ENCODE peak calls at places on chromosomes 11 and 22, in six cellular contexts. One of them, this sample, is unnamed.

GRCh38 chr11:123799438-123799837 is 6.7 kb downstream of the OR6M1 start:
- DNase-seq in progenitor cell of endocrine pancreas: no peak
- DNase-seq in AG04450: no peak
- DNase-seq in MM.1S: no peak
- DNase-seq in neural crest cell: no peak
- DNase-seq in AG10803: no peak
- DNase-seq in this sample: no peak

GRCh38 chr11:9656864-9657263 is 7.0 kb upstream of the SWAP70 start:
- DNase-seq in progenitor cell of endocrine pancreas: no peak
- DNase-seq in AG04450: no peak
- DNase-seq in MM.1S: no peak
- DNase-seq in neural crest cell: no peak
- DNase-seq in AG10803: no peak
- DNase-seq in this sample: no peak

GRCh38 chr11:72584293-72584921 is 89.8 kb downstream of the PDE2A start:
- DNase-seq in progenitor cell of endocrine pancreas: no peak
- DNase-seq in AG04450: no peak
- DNase-seq in MM.1S: no peak
- DNase-seq in neural crest cell: no peak
- DNase-seq in AG10803: peak; percentile 4
- DNase-seq in this sample: peak; percentile 36

GRCh38 chr11:102364991-102365390 is 18.0 kb downstream of the BIRC2 start:
- DNase-seq in progenitor cell of endocrine pancreas: no peak
- DNase-seq in AG04450: no peak
- DNase-seq in MM.1S: no peak
- DNase-seq in neural crest cell: no peak
- DNase-seq in AG10803: no peak
- DNase-seq in this sample: no peak

GRCh38 chr22:40819741-40820140 is 595 bp upstream of the SLC25A17 start:
- DNase-seq in progenitor cell of endocrine pancreas: no peak
- DNase-seq in AG04450: no peak
- DNase-seq in MM.1S: peak; percentile 19
- DNase-seq in neural crest cell: no peak
- DNase-seq in AG10803: peak; percentile 53
- DNase-seq in this sample: no peak

GRCh38 chr11:123174196-123175183 is 20.6 kb downstream of the CLMP start:
- DNase-seq in progenitor cell of endocrine pancreas: no peak
- DNase-seq in AG04450: peak; percentile 96
- DNase-seq in MM.1S: no peak
- DNase-seq in neural crest cell: no peak
- DNase-seq in AG10803: peak; percentile 99
- DNase-seq in this sample: no peak

GRCh38 chr22:36385491-36386350 is 2.0 kb downstream of the MYH9 start:
- DNase-seq in progenitor cell of endocrine pancreas: no peak
- DNase-seq in AG04450: no peak
- DNase-seq in MM.1S: peak; percentile 82
- DNase-seq in neural crest cell: no peak
- DNase-seq in AG10803: peak; percentile 63
- DNase-seq in this sample: no peak

GRCh38 chr11:7577883-7578242 is 64.1 kb downstream of the PPFIBP2 start:
- DNase-seq in progenitor cell of endocrine pancreas: no peak
- DNase-seq in AG04450: no peak
- DNase-seq in MM.1S: peak; percentile 76
- DNase-seq in neural crest cell: no peak
- DNase-seq in AG10803: peak; percentile 55
- DNase-seq in this sample: peak; percentile 34

GRCh38 chr22:29108137-29108536 is 35.3 kb downstream of the KREMEN1 start:
- DNase-seq in progenitor cell of endocrine pancreas: no peak
- DNase-seq in AG04450: no peak
- DNase-seq in MM.1S: no peak
- DNase-seq in neural crest cell: no peak
- DNase-seq in AG10803: peak; percentile 67
- DNase-seq in this sample: no peak

GRCh38 chr22:42343551-42344081 is 73.2 kb upstream of the TCF20 start:
- DNase-seq in progenitor cell of endocrine pancreas: no peak
- DNase-seq in AG04450: no peak
- DNase-seq in MM.1S: no peak
- DNase-seq in neural crest cell: no peak
- DNase-seq in AG10803: no peak
- DNase-seq in this sample: no peak

GRCh38 chr22:29102300-29102699 is 29.5 kb downstream of the KREMEN1 start:
- DNase-seq in progenitor cell of endocrine pancreas: no peak
- DNase-seq in AG04450: no peak
- DNase-seq in MM.1S: no peak
- DNase-seq in neural crest cell: no peak
- DNase-seq in AG10803: no peak
- DNase-seq in this sample: no peak

GRCh38 chr11:67465190-67465522 is 3.9 kb downstream of the TMEM134 start:
- DNase-seq in progenitor cell of endocrine pancreas: no peak
- DNase-seq in AG04450: no peak
- DNase-seq in MM.1S: no peak
- DNase-seq in neural crest cell: no peak
- DNase-seq in AG10803: no peak
- DNase-seq in this sample: no peak

GRCh38 chr22:19800761-19801244 is 40.2 kb downstream of the TBX1 start:
- DNase-seq in progenitor cell of endocrine pancreas: no peak
- DNase-seq in AG04450: no peak
- DNase-seq in MM.1S: no peak
- DNase-seq in neural crest cell: peak; percentile 20
- DNase-seq in AG10803: peak; percentile 51
- DNase-seq in this sample: peak; percentile 70
- TF ChIP-seq CTCF in progenitor cell of endocrine pancreas: peak; percentile 51
- TF ChIP-seq CTCF in AG04450: peak; percentile 51
- TF ChIP-seq CTCF in MM.1S: no peak
- TF ChIP-seq CTCF in neural crest cell: peak; percentile 29
- TF ChIP-seq CTCF in AG10803: peak; percentile 52
- TF ChIP-seq CTCF in this sample: peak; percentile 27

DNA sequence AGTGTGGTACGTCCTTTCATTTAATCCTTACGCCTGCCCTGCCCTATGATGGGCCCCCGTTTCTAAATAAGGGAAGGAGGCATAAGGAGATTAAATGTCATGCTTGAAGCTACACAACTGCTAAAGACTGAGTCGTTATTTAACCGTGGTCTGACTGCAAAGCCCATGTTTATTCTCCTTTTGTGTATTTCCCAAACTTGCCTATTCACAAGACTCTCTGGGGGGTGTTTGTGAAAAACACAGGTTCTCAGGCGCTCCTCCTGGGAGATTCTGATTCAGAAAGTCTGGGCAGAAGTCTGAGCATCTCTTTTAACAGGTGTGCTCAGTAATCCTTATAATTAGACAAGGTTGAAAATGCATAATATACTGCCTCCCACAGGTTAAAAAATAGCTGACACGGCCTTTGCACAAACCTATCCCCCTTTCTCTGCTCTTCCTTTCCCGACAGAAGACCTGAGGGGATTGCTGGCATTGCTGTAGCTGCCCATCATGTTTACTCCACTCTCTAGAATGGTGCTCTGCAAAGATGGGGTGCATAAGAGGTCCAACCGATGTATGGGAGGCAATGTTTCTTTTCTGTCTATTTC is 56.4 kb upstream of the ZBTB44 start:
- DNase-seq in progenitor cell of endocrine pancreas: no peak
- DNase-seq in AG04450: no peak
- DNase-seq in MM.1S: no peak
- DNase-seq in neural crest cell: no peak
- DNase-seq in AG10803: no peak
- DNase-seq in this sample: no peak
- TF ChIP-seq CTCF in progenitor cell of endocrine pancreas: no peak
- TF ChIP-seq CTCF in AG04450: no peak
- TF ChIP-seq CTCF in MM.1S: no peak
- TF ChIP-seq CTCF in neural crest cell: no peak
- TF ChIP-seq CTCF in AG10803: no peak
- TF ChIP-seq CTCF in this sample: no peak

GRCh38 chr11:109040303-109040702 is 375.4 kb downstream of the DDX10 start:
- DNase-seq in progenitor cell of endocrine pancreas: no peak
- DNase-seq in AG04450: no peak
- DNase-seq in MM.1S: no peak
- DNase-seq in neural crest cell: no peak
- DNase-seq in AG10803: no peak
- DNase-seq in this sample: peak; percentile 8
- TF ChIP-seq CTCF in progenitor cell of endocrine pancreas: peak; percentile 14
- TF ChIP-seq CTCF in AG04450: peak; percentile 19
- TF ChIP-seq CTCF in MM.1S: peak; percentile 11
- TF ChIP-seq CTCF in neural crest cell: no peak
- TF ChIP-seq CTCF in AG10803: no peak
- TF ChIP-seq CTCF in this sample: no peak

DNA sequence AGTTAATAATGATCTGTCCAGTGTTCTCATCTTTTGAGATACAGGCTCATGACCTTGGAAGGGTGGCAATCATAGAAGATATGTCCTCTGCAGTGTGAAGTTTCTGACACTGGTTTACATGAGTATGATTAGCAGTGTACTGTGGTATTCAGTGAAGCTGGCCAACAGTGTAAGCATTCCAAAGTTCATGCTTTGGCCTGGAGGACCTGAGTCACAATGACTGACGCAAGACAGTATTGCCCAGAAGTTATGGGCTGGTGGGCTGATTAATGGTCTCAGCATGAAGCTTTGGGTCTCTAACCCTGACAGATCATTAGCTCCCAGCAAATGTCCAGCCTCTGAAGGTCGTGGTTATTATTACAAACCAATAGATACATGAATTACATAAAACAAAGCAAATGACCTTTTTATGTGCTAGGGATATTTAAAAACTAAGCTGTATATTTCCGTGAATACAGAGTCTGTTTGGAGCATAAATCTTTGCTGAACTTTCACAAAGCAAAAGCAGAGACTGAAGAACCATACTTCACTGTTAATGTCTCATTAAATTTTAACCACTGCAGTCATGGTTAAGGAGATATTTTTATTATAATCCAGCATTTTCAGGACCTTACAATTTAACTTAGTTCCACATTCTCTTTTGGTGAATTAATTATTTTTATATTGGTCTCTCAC is 28.3 kb upstream of the USP47 start:
- DNase-seq in progenitor cell of endocrine pancreas: no peak
- DNase-seq in AG04450: peak; percentile 81
- DNase-seq in MM.1S: no peak
- DNase-seq in neural crest cell: no peak
- DNase-seq in AG10803: peak; percentile 96
- DNase-seq in this sample: no peak
- TF ChIP-seq CTCF in progenitor cell of endocrine pancreas: no peak
- TF ChIP-seq CTCF in AG04450: no peak
- TF ChIP-seq CTCF in MM.1S: no peak
- TF ChIP-seq CTCF in neural crest cell: no peak
- TF ChIP-seq CTCF in AG10803: no peak
- TF ChIP-seq CTCF in this sample: no peak

GRCh38 chr11:134048028-134048427 is 20.8 kb upstream of the JAM3 start:
- DNase-seq in progenitor cell of endocrine pancreas: no peak
- DNase-seq in AG04450: no peak
- DNase-seq in MM.1S: no peak
- DNase-seq in neural crest cell: no peak
- DNase-seq in AG10803: no peak
- DNase-seq in this sample: no peak

GRCh38 chr11:134044514-134045284 is 24.2 kb upstream of the JAM3 start:
- DNase-seq in progenitor cell of endocrine pancreas: no peak
- DNase-seq in AG04450: no peak
- DNase-seq in MM.1S: no peak
- DNase-seq in neural crest cell: no peak
- DNase-seq in AG10803: no peak
- DNase-seq in this sample: no peak

GRCh38 chr11:134046681-134047449 is 22.0 kb upstream of the JAM3 start:
- DNase-seq in progenitor cell of endocrine pancreas: no peak
- DNase-seq in AG04450: no peak
- DNase-seq in MM.1S: no peak
- DNase-seq in neural crest cell: no peak
- DNase-seq in AG10803: no peak
- DNase-seq in this sample: no peak

GRCh38 chr11:134047586-134047999 is 21.3 kb upstream of the JAM3 start:
- DNase-seq in progenitor cell of endocrine pancreas: no peak
- DNase-seq in AG04450: peak; percentile 69
- DNase-seq in MM.1S: no peak
- DNase-seq in neural crest cell: no peak
- DNase-seq in AG10803: peak; percentile 94
- DNase-seq in this sample: no peak

DNA sequence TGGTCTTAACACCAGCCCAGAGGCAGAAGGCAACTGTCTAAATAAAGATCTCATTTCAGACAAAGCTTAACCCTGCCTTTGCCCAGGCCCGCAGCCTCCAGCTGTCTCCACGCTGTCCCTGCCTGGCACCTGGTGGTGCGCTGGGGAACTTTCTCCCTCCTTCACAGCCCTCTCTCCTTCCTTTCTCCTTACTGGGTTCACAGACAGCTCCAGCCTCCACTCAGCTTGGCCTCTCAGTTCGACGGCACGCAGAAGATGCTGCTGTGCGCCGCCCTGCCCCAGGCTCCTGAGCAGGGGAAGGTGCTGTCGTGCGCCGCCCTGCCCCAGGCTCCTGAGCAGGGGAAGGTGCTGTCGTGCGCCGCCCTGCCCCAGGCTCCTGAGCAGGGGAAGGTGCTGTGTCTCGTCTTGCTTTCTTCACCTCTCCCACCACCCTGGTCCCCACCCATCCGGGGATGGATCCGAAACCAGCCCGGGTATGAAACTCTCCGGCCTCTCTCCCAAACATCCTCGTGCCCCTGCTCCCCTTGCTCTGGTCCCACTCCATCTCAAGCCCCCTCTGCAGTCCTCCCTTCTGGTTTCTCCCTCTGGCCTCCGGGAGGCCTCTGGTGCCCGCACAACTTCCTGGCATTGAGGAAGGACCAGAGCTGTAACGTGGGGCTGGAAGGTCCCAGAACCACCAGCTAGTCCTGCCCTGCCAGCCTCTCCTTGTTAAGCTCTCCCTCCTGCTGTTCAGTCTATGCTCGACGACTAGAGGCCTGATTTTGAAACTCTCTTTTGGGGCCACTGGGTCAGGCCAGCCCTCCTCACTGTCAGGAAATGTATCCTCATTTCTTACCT is 22.9 kb upstream of the JAM3 start:
- DNase-seq in progenitor cell of endocrine pancreas: no peak
- DNase-seq in AG04450: no peak
- DNase-seq in MM.1S: no peak
- DNase-seq in neural crest cell: no peak
- DNase-seq in AG10803: no peak
- DNase-seq in this sample: peak; percentile 50
- TF ChIP-seq CTCF in progenitor cell of endocrine pancreas: peak; percentile 48
- TF ChIP-seq CTCF in AG04450: peak; percentile 58
- TF ChIP-seq CTCF in MM.1S: no peak
- TF ChIP-seq CTCF in neural crest cell: peak; percentile 51
- TF ChIP-seq CTCF in AG10803: peak; percentile 42
- TF ChIP-seq CTCF in this sample: no peak

DNA sequence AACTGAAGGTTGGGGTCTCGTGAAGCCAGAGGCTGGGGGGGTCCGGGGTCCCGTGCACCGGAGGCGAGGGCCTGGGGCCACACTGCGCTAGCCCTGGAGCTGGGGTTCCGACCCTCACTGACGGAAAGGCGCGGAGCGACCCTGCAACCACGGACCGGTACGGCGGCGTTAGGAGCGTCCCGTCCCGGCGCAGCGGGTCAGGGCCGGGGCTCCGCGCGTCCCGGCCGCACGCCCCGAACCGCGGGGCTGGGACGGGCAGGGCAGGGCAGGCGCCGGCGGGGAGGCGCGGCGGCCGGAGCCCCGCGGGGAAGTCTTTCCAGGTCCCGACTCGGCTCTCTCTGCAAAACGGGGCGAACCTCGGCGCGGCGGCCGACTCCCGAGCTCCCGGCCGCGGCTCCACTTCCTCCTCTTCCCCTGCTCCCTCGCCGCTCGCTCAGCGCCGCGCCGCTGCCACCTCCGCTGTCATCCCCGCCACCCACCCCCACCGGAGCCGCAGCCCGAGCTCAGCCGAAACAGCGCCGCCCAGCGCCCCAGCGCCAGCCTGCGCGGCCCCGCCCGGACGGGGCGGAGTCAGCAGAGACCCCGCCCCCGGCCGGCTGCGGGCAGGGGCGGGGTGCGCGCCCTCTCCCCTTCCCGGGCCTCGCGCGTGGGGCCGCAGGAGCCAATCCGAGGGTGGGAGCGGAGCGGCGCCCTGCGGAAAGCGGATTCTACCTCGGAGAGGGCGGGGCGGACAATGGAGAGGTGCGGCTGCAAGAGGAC is at the start of gene GDPD5:
- DNase-seq in progenitor cell of endocrine pancreas: peak; percentile 79
- DNase-seq in AG04450: no peak
- DNase-seq in MM.1S: peak; percentile 72
- DNase-seq in neural crest cell: peak; percentile 77
- DNase-seq in AG10803: peak; percentile 69
- DNase-seq in this sample: peak; percentile 94
- TF ChIP-seq CTCF in progenitor cell of endocrine pancreas: peak; percentile 58
- TF ChIP-seq CTCF in AG04450: peak; percentile 42
- TF ChIP-seq CTCF in MM.1S: peak; percentile 37
- TF ChIP-seq CTCF in neural crest cell: peak; percentile 60
- TF ChIP-seq CTCF in AG10803: peak; percentile 32
- TF ChIP-seq CTCF in this sample: peak; percentile 47

This sample was measured in endothelial cell.